ENCODE peak calls at places on chromosome 14, in ten cellular contexts. One of them, this sample, is unnamed.

GRCh38 chr14:69485701-69486100 is 1.2 kb downstream of the PLEKHD1 start:
- DNase-seq in pancreas: no peak
- DNase-seq in IMR-90: no peak
- DNase-seq in Peyer's patch: no peak
- DNase-seq in HFFc6: no peak
- DNase-seq in GM13977: no peak
- DNase-seq in heart right ventricle: no peak
- DNase-seq in mucosa of descending colon: no peak
- DNase-seq in WERI-Rb-1: no peak
- DNase-seq in HFF-Myc: no peak
- DNase-seq in this sample: no peak

GRCh38 chr14:55851301-55851700 is 266.9 kb upstream of the PELI2 start:
- DNase-seq in Peyer's patch: no peak
- DNase-seq in WERI-Rb-1: no peak
- DNase-seq in HFF-Myc: no peak
- DNase-seq in GM13977: no peak
- DNase-seq in mucosa of descending colon: no peak
- DNase-seq in HFFc6: no peak
- DNase-seq in heart right ventricle: no peak
- DNase-seq in pancreas: no peak
- DNase-seq in IMR-90: no peak
- DNase-seq in this sample: no peak

GRCh38 chr14:87745507-87746118 is 247.4 kb downstream of the GALC start:
- DNase-seq in mucosa of descending colon: no peak
- DNase-seq in pancreas: peak
- DNase-seq in Peyer's patch: no peak
- DNase-seq in WERI-Rb-1: peak
- DNase-seq in heart right ventricle: no peak
- DNase-seq in GM13977: peak
- DNase-seq in HFFc6: no peak
- DNase-seq in HFF-Myc: peak
- DNase-seq in IMR-90: peak
- DNase-seq in this sample: peak

GRCh38 chr14:92973265-92973797 is 50.4 kb downstream of the CHGA start:
- DNase-seq in Peyer's patch: peak
- DNase-seq in HFFc6: peak
- DNase-seq in heart right ventricle: peak
- DNase-seq in mucosa of descending colon: peak
- DNase-seq in IMR-90: peak
- DNase-seq in WERI-Rb-1: peak
- DNase-seq in GM13977: no peak
- DNase-seq in HFF-Myc: peak
- DNase-seq in pancreas: peak
- DNase-seq in this sample: peak

GRCh38 chr14:36585100-36585499 is 2.7 kb upstream of the NKX2-8 start:
- DNase-seq in IMR-90: no peak
- DNase-seq in mucosa of descending colon: no peak
- DNase-seq in GM13977: no peak
- DNase-seq in HFF-Myc: no peak
- DNase-seq in heart right ventricle: no peak
- DNase-seq in HFFc6: no peak
- DNase-seq in WERI-Rb-1: no peak
- DNase-seq in pancreas: no peak
- DNase-seq in Peyer's patch: no peak
- DNase-seq in this sample: no peak

GRCh38 chr14:36513012-36513420 is 7.0 kb downstream of the NKX2-1 start:
- DNase-seq in heart right ventricle: no peak
- DNase-seq in GM13977: peak
- DNase-seq in HFFc6: no peak
- DNase-seq in Peyer's patch: no peak
- DNase-seq in IMR-90: no peak
- DNase-seq in HFF-Myc: no peak
- DNase-seq in WERI-Rb-1: no peak
- DNase-seq in mucosa of descending colon: no peak
- DNase-seq in pancreas: no peak
- DNase-seq in this sample: no peak

GRCh38 chr14:54815016-54815415 is 87.6 kb downstream of the GCH1 start:
- DNase-seq in heart right ventricle: peak
- DNase-seq in WERI-Rb-1: no peak
- DNase-seq in pancreas: peak
- DNase-seq in GM13977: no peak
- DNase-seq in Peyer's patch: no peak
- DNase-seq in IMR-90: peak
- DNase-seq in HFFc6: no peak
- DNase-seq in HFF-Myc: no peak
- DNase-seq in mucosa of descending colon: no peak
- DNase-seq in this sample: no peak

GRCh38 chr14:99415496-99416281 is 65.0 kb downstream of the SETD3 start:
- DNase-seq in HFFc6: peak
- DNase-seq in heart right ventricle: no peak
- DNase-seq in WERI-Rb-1: peak
- DNase-seq in GM13977: peak
- DNase-seq in mucosa of descending colon: no peak
- DNase-seq in pancreas: peak
- DNase-seq in HFF-Myc: peak
- DNase-seq in Peyer's patch: peak
- DNase-seq in IMR-90: peak
- DNase-seq in this sample: peak

GRCh38 chr14:93729993-93730392 is 58.3 kb downstream of the PRIMA1 start:
- DNase-seq in GM13977: no peak
- DNase-seq in pancreas: no peak
- DNase-seq in IMR-90: no peak
- DNase-seq in mucosa of descending colon: no peak
- DNase-seq in heart right ventricle: no peak
- DNase-seq in WERI-Rb-1: no peak
- DNase-seq in Peyer's patch: no peak
- DNase-seq in HFFc6: no peak
- DNase-seq in HFF-Myc: no peak
- DNase-seq in this sample: no peak

GRCh38 chr14:22474730-22475351 is 114.2 kb downstream of the DAD1 start:
- DNase-seq in IMR-90: peak
- DNase-seq in mucosa of descending colon: no peak
- DNase-seq in heart right ventricle: no peak
- DNase-seq in pancreas: no peak
- DNase-seq in HFFc6: no peak
- DNase-seq in GM13977: no peak
- DNase-seq in HFF-Myc: no peak
- DNase-seq in Peyer's patch: no peak
- DNase-seq in WERI-Rb-1: no peak
- DNase-seq in this sample: no peak

GRCh38 chr14:50594577-50595316 is 34.8 kb downstream of the ATL1 start:
- DNase-seq in pancreas: no peak
- DNase-seq in heart right ventricle: no peak
- DNase-seq in GM13977: no peak
- DNase-seq in mucosa of descending colon: no peak
- DNase-seq in HFF-Myc: no peak
- DNase-seq in HFFc6: no peak
- DNase-seq in IMR-90: no peak
- DNase-seq in WERI-Rb-1: no peak
- DNase-seq in Peyer's patch: no peak
- DNase-seq in this sample: no peak

GRCh38 chr14:72737560-72737943 is 156.3 kb downstream of the DPF3 start:
- DNase-seq in IMR-90: no peak
- DNase-seq in heart right ventricle: no peak
- DNase-seq in Peyer's patch: no peak
- DNase-seq in pancreas: no peak
- DNase-seq in HFF-Myc: no peak
- DNase-seq in HFFc6: peak
- DNase-seq in mucosa of descending colon: no peak
- DNase-seq in GM13977: no peak
- DNase-seq in WERI-Rb-1: no peak
- DNase-seq in this sample: no peak

GRCh38 chr14:61973981-61974380 is 211.8 kb downstream of the SNAPC1 start:
- DNase-seq in HFFc6: peak
- DNase-seq in mucosa of descending colon: no peak
- DNase-seq in HFF-Myc: no peak
- DNase-seq in Peyer's patch: no peak
- DNase-seq in IMR-90: peak
- DNase-seq in GM13977: no peak
- DNase-seq in pancreas: no peak
- DNase-seq in WERI-Rb-1: no peak
- DNase-seq in heart right ventricle: no peak
- DNase-seq in this sample: peak

GRCh38 chr14:100711493-100711892 is 15.2 kb upstream of the DLK1 start:
- DNase-seq in HFF-Myc: no peak
- DNase-seq in GM13977: no peak
- DNase-seq in mucosa of descending colon: no peak
- DNase-seq in IMR-90: no peak
- DNase-seq in HFFc6: no peak
- DNase-seq in WERI-Rb-1: peak
- DNase-seq in Peyer's patch: no peak
- DNase-seq in pancreas: peak
- DNase-seq in heart right ventricle: peak
- DNase-seq in this sample: no peak

GRCh38 chr14:31291210-31291609 is 83.6 kb upstream of the HECTD1 start:
- DNase-seq in Peyer's patch: no peak
- DNase-seq in HFFc6: no peak
- DNase-seq in heart right ventricle: no peak
- DNase-seq in WERI-Rb-1: no peak
- DNase-seq in pancreas: no peak
- DNase-seq in HFF-Myc: no peak
- DNase-seq in GM13977: no peak
- DNase-seq in IMR-90: no peak
- DNase-seq in mucosa of descending colon: no peak
- DNase-seq in this sample: no peak

GRCh38 chr14:23953464-23954278 is at the start of gene DHRS4:
- DNase-seq in WERI-Rb-1: peak
- DNase-seq in Peyer's patch: peak
- DNase-seq in GM13977: peak
- DNase-seq in IMR-90: peak
- DNase-seq in HFF-Myc: peak
- DNase-seq in HFFc6: peak
- DNase-seq in pancreas: peak
- DNase-seq in heart right ventricle: peak
- DNase-seq in mucosa of descending colon: peak
- DNase-seq in this sample: peak

GRCh38 chr14:52949711-52950409 is 990 bp downstream of the FERMT2 start:
- DNase-seq in HFF-Myc: no peak
- DNase-seq in GM13977: no peak
- DNase-seq in WERI-Rb-1: no peak
- DNase-seq in mucosa of descending colon: no peak
- DNase-seq in IMR-90: peak
- DNase-seq in Peyer's patch: no peak
- DNase-seq in pancreas: no peak
- DNase-seq in heart right ventricle: no peak
- DNase-seq in HFFc6: peak
- DNase-seq in this sample: peak

DNA sequence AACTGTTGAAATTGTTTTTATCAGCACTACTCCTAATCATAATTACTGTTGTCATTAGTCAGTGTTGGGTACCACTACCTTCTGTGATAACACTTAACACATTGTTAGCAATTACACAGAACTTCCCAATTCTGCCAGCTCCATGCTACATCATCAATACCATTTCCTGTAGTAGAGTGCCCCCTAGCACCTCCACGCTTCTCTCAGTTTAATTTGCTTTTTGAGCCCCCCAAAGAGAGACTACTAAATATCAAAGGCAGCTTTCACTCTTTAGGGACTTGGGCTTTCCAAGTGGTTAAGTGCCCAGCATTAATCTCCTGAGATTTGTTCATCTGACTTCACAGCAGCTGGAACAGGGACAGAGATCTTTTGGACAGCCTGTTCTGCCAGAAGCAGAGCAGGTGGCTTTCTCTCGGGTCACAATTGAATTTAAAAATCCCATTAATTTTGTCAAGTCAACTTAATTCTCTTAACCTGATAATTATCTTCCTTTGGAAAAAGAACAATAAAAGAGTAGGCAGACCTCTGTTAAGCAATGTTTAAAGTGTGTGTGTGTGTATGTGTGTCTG is 954.9 kb downstream of the DIO2 start:
- DNase-seq in mucosa of descending colon: no peak
- DNase-seq in GM13977: no peak
- DNase-seq in pancreas: no peak
- DNase-seq in WERI-Rb-1: peak
- DNase-seq in heart right ventricle: no peak
- DNase-seq in IMR-90: no peak
- DNase-seq in HFFc6: no peak
- DNase-seq in Peyer's patch: no peak
- DNase-seq in HFF-Myc: no peak
- DNase-seq in this sample: no peak
- TF ChIP-seq CTCF in mucosa of descending colon: no peak
- TF ChIP-seq CTCF in GM13977: no peak
- TF ChIP-seq CTCF in pancreas: no peak
- TF ChIP-seq CTCF in WERI-Rb-1: peak
- TF ChIP-seq CTCF in heart right ventricle: no peak
- TF ChIP-seq CTCF in IMR-90: no peak
- TF ChIP-seq CTCF in HFFc6: no peak
- TF ChIP-seq CTCF in Peyer's patch: no peak
- TF ChIP-seq CTCF in HFF-Myc: no peak
- TF ChIP-seq CTCF in this sample: no peak

GRCh38 chr14:68373847-68374582 is 418.9 kb downstream of the ZFP36L1 start:
- DNase-seq in GM13977: peak
- DNase-seq in pancreas: no peak
- DNase-seq in HFF-Myc: no peak
- DNase-seq in heart right ventricle: no peak
- DNase-seq in HFFc6: no peak
- DNase-seq in mucosa of descending colon: no peak
- DNase-seq in IMR-90: no peak
- DNase-seq in WERI-Rb-1: no peak
- DNase-seq in Peyer's patch: no peak
- DNase-seq in this sample: no peak
- TF ChIP-seq CTCF in GM13977: no peak
- TF ChIP-seq CTCF in pancreas: no peak
- TF ChIP-seq CTCF in HFF-Myc: no peak
- TF ChIP-seq CTCF in heart right ventricle: no peak
- TF ChIP-seq CTCF in HFFc6: no peak
- TF ChIP-seq CTCF in mucosa of descending colon: no peak
- TF ChIP-seq CTCF in IMR-90: no peak
- TF ChIP-seq CTCF in WERI-Rb-1: no peak
- TF ChIP-seq CTCF in Peyer's patch: no peak
- TF ChIP-seq CTCF in this sample: no peak

DNA sequence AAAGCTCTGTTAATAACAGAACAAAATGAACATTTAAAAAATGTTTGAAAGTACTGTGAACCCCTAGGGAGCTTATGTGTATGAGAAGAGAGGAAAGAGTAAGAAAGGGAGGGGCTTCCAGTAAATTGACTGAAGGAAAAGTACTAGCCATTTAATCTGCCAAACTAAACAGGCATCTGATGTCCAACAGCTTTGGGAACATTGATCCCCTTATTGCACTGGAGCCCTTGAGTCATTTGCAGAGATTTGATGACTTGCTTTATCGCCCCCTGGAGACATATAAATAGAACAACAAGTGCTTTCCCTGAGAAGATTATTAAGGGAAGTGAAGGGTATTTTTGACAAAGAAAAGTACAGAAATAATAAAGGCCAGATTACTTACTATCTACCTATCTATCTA is 319.3 kb upstream of the NOVA1 start:
- DNase-seq in HFF-Myc: peak
- DNase-seq in pancreas: no peak
- DNase-seq in Peyer's patch: no peak
- DNase-seq in heart right ventricle: no peak
- DNase-seq in WERI-Rb-1: peak
- DNase-seq in IMR-90: peak
- DNase-seq in GM13977: no peak
- DNase-seq in HFFc6: no peak
- DNase-seq in mucosa of descending colon: no peak
- DNase-seq in this sample: peak
- TF ChIP-seq CTCF in HFF-Myc: peak
- TF ChIP-seq CTCF in pancreas: no peak
- TF ChIP-seq CTCF in Peyer's patch: no peak
- TF ChIP-seq CTCF in heart right ventricle: peak
- TF ChIP-seq CTCF in WERI-Rb-1: peak
- TF ChIP-seq CTCF in IMR-90: peak
- TF ChIP-seq CTCF in GM13977: peak
- TF ChIP-seq CTCF in HFFc6: no peak
- TF ChIP-seq CTCF in mucosa of descending colon: no peak
- TF ChIP-seq CTCF in this sample: peak

GRCh38 chr14:59570122-59570521 is 6.5 kb downstream of the CCDC175 start:
- DNase-seq in pancreas: no peak
- DNase-seq in mucosa of descending colon: no peak
- DNase-seq in heart right ventricle: no peak
- DNase-seq in GM13977: no peak
- DNase-seq in HFFc6: no peak
- DNase-seq in Peyer's patch: no peak
- DNase-seq in HFF-Myc: no peak
- DNase-seq in IMR-90: no peak
- DNase-seq in WERI-Rb-1: no peak
- DNase-seq in this sample: peak
- TF ChIP-seq CTCF in pancreas: no peak
- TF ChIP-seq CTCF in mucosa of descending colon: no peak
- TF ChIP-seq CTCF in heart right ventricle: no peak
- TF ChIP-seq CTCF in GM13977: peak
- TF ChIP-seq CTCF in HFFc6: no peak
- TF ChIP-seq CTCF in Peyer's patch: no peak
- TF ChIP-seq CTCF in HFF-Myc: no peak
- TF ChIP-seq CTCF in IMR-90: peak
- TF ChIP-seq CTCF in WERI-Rb-1: peak
- TF ChIP-seq CTCF in this sample: peak

This sample was measured in fibroblast of villous mesenchyme.